ENCODE peak calls at places on chromosomes 6 and 20, in six cellular contexts. S is brain microvascular endothelial cell, N is PC-9, O is adrenal gland, M is mesothelial cell of epicardium, T is Caco-2. Q is an unnamed sample.

GRCh38 chr20:49725694-49726093 is 12.0 kb upstream of the B4GALT5 start:
- DNase-seq in S (no peak), N (no peak), O (no peak), M (no peak), T (no peak), Q (no peak)

GRCh38 chr6:43851204-43851855 is 81.3 kb downstream of the VEGFA start:
- DNase-seq in S (peak; percentile 65), N (peak; percentile 56), O (no peak), M (no peak), T (peak; percentile 69), Q (peak; percentile 64)

GRCh38 chr6:61809004-61809595 is 476.9 kb downstream of the KHDRBS2 start:
- DNase-seq in S (peak; percentile 1), N (peak; percentile 37), O (no peak), M (no peak), T (peak; percentile 37), Q (no peak)

GRCh38 chr6:7313505-7314165 is 636 bp upstream of the SSR1 start:
- DNase-seq in S (no peak), N (peak; percentile 73), O (peak; percentile 13), M (no peak), T (no peak), Q (no peak)

GRCh38 chr6:110944681-110945151 is 13.8 kb upstream of the GTF3C6 start:
- DNase-seq in S (peak; percentile 81), N (peak; percentile 93), O (no peak), M (no peak), T (no peak), Q (peak; percentile 78)

GRCh38 chr6:144438103-144438502 is 153.0 kb downstream of the UTRN start:
- DNase-seq in S (no peak), N (no peak), O (no peak), M (no peak), T (no peak), Q (no peak)

GRCh38 chr20:64152906-64153305 is 11.3 kb upstream of the MYT1 start:
- DNase-seq in S (no peak), N (no peak), O (no peak), M (no peak), T (no peak), Q (no peak)

GRCh38 chr20:58307270-58307669 is 2.2 kb upstream of the RAB22A start:
- DNase-seq in S (no peak), N (no peak), O (no peak), M (no peak), T (no peak), Q (no peak)

GRCh38 chr6:46014511-46015118 is 1.0 kb downstream of the CLIC5 start:
- DNase-seq in S (no peak), N (no peak), O (no peak), M (peak; percentile 42), T (peak; percentile 34), Q (no peak)

GRCh38 chr6:127148511-127148910 is 30.0 kb downstream of the RSPO3 start:
- DNase-seq in S (no peak), N (no peak), O (no peak), M (no peak), T (no peak), Q (no peak)

GRCh38 chr20:1337441-1337840 is 8.5 kb upstream of the SDCBP2 start:
- DNase-seq in S (no peak), N (no peak), O (no peak), M (no peak), T (no peak), Q (no peak)

GRCh38 chr20:23225407-23226060 is 125.1 kb upstream of the NXT1 start:
- DNase-seq in S (peak; percentile 87), N (peak; percentile 91), O (peak; percentile 61), M (no peak), T (no peak), Q (peak; percentile 92)

GRCh38 chr20:1374246-1374645 is 18.6 kb downstream of the FKBP1A start:
- DNase-seq in S (no peak), N (no peak), O (no peak), M (no peak), T (no peak), Q (no peak)

GRCh38 chr20:4601630-4602296 is 119.9 kb upstream of the PRND start:
- DNase-seq in S (no peak), N (peak; percentile 77), O (peak; percentile 32), M (no peak), T (no peak), Q (no peak)

GRCh38 chr20:37298190-37298939 is 8.9 kb downstream of the MANBAL start:
- DNase-seq in S (peak; percentile 32), N (no peak), O (no peak), M (no peak), T (no peak), Q (no peak)

GRCh38 chr6:52937908-52938307 is 28.4 kb upstream of the GSTA3 start:
- DNase-seq in S (peak; percentile 1), N (no peak), O (peak; percentile 40), M (no peak), T (no peak), Q (no peak)

GRCh38 chr6:44339301-44339700 is 3.1 kb upstream of the SPATS1 start:
- DNase-seq in S (no peak), N (no peak), O (no peak), M (no peak), T (no peak), Q (no peak)

GRCh38 chr6:121932071-121933009 is 467.1 kb upstream of the HSF2 start:
- DNase-seq in S (peak; percentile 86), N (no peak), O (peak; percentile 23), M (no peak), T (peak; percentile 24), Q (peak; percentile 98)

GRCh38 chr6:157943964-157944283 is 37.7 kb upstream of the SYNJ2 start:
- DNase-seq in S (no peak), N (no peak), O (no peak), M (no peak), T (no peak), Q (no peak)

GRCh38 chr6:157943249-157943963 is 38.3 kb upstream of the SYNJ2 start:
- DNase-seq in S (no peak), N (no peak), O (no peak), M (no peak), T (no peak), Q (no peak)

GRCh38 chr6:157944983-157945931 is 36.4 kb upstream of the SYNJ2 start:
- DNase-seq in S (peak; percentile 84), N (no peak), O (no peak), M (no peak), T (no peak), Q (no peak)

GRCh38 chr6:157946053-157946617 is 35.5 kb upstream of the SYNJ2 start:
- DNase-seq in S (no peak), N (no peak), O (no peak), M (no peak), T (no peak), Q (no peak)

DNA sequence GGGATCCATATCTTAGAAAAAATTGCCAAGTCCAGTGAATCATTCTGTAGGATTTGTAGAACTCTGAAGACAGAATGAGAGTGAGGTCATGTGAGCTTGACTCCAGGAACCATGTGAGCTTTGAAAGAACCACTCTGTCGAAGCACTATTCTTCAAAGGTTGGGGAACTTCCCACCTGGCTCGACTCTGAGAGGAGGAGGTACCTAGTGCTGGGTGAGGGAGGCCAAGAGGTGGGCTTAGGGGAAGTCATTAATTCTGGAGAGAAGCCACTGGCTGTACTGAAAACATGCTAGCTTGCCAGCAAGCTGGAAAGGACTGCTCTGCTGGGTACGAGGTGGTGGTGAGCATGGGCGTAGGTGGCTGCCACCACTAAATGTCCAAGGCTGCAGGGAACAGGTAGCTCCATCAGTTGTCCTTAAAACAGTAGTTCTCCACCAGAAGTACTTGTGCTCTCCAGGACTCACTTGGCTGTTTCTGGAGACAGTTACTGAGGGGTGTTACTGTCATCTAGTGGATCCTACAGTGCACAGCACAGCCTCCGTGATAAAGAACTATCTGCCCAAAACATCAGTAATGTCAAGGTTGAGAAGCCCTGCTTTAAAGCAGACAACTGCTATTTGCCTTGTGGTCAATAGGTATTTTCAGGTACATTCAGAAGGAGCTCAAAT is 34.7 kb upstream of the SYNJ2 start:
- DNase-seq in S (no peak), N (no peak), O (no peak), M (no peak), T (peak; percentile 33), Q (no peak)
- TF ChIP-seq CTCF in S (peak; percentile 62), N (peak; percentile 26), O (peak; percentile 24), M (no peak), T (peak; percentile 84), Q (peak; percentile 39)

GRCh38 chr6:149045404-149045803 is 272.1 kb upstream of the TAB2 start:
- DNase-seq in S (no peak), N (no peak), O (no peak), M (no peak), T (no peak), Q (no peak)
- TF ChIP-seq CTCF in S (peak; percentile 23), N (no peak), O (no peak), M (no peak), T (peak; percentile 25), Q (no peak)

DNA sequence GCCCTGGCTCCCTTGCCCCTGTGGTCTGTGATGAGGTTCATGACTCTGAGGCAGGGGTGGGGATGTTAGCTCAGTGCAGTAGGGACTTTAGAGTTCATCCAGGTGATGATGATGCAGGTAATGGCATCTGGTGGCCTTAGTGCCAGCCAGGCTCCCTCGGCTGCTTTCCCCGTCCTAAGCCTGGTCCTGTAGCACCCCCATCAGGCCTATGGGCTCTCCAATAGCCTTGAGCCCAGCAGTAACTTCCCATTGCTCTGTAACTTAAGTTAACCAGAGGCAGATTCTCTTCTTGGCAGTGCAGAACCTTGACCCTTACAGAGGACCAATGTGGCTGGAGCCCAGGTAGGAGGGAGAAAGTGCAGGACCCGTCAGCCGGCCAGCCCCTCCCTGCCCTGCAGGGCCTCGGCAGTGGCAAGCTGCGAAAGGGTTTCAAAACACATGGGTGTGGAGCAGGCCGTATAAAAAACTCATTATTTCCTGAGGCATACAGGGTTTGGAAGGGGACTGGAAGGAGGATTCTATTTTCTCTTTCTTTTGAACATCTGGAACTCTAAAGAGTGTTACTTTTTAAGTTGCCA is 406.9 kb downstream of the CDH26 start:
- DNase-seq in S (no peak), N (no peak), O (no peak), M (no peak), T (peak; percentile 40), Q (no peak)
- TF ChIP-seq CTCF in S (peak; percentile 22), N (peak; percentile 16), O (no peak), M (no peak), T (peak; percentile 33), Q (peak; percentile 36)

GRCh38 chr6:2190661-2191389 is 54.6 kb downstream of the GMDS start:
- DNase-seq in S (no peak), N (no peak), O (no peak), M (no peak), T (no peak), Q (no peak)
- TF ChIP-seq CTCF in S (no peak), N (no peak), O (no peak), M (no peak), T (no peak), Q (no peak)